ENCODE peak calls at places on chromosomes 12 and 14, in eight cellular contexts. X is A549, N is K562, A is esophagus muscularis mucosa, Y is transverse colon, E is GM12878, L is SK-N-SH, I is sigmoid colon. R is an unnamed sample.
A peak's percentile ranks its signal among the peaks of the same experiment; 100 is the strongest.

GRCh38 chr14:64760916-64761315 is 56.7 kb downstream of the PLEKHG3 start:
- DNase-seq in X (no peak), I (no peak), Y (no peak), E (no peak), L (no peak), N (no peak), A (no peak), R (peak; percentile 44)

GRCh38 chr12:121036810-121037326 is 2.2 kb downstream of the OASL start:
- DNase-seq in Y (no peak), N (no peak), A (no peak), E (no peak), X (no peak), I (no peak), L (no peak), R (no peak)

GRCh38 chr12:94150483-94151225 is 2.3 kb downstream of the PLXNC1 start:
- DNase-seq in L (peak; percentile 46), E (no peak), I (no peak), Y (peak; percentile 43), X (no peak), N (no peak), A (no peak), R (peak; percentile 54)

GRCh38 chr12:21713138-21713537 is 55.5 kb upstream of the LDHB start:
- DNase-seq in E (no peak), X (no peak), N (no peak), I (no peak), A (no peak), Y (no peak), L (no peak), R (no peak)

GRCh38 chr12:15601210-15601800 is 187.9 kb downstream of the EPS8 start:
- DNase-seq in X (peak; percentile 74), A (no peak), L (no peak), Y (no peak), E (no peak), N (no peak), I (no peak), R (no peak)

GRCh38 chr12:67811437-67812361 is 163.2 kb downstream of the DYRK2 start:
- DNase-seq in I (no peak), A (no peak), L (no peak), X (peak; percentile 45), N (no peak), E (no peak), Y (no peak), R (no peak)

GRCh38 chr12:64528616-64529015 is 76.7 kb downstream of the TBK1 start:
- DNase-seq in I (no peak), E (no peak), N (no peak), Y (no peak), X (no peak), L (peak; percentile 22), A (no peak), R (no peak)

GRCh38 chr14:99562848-99563748 is 40.9 kb downstream of the CCDC85C start:
- DNase-seq in X (peak; percentile 86), L (peak; percentile 84), N (peak; percentile 63), E (no peak), Y (peak; percentile 82), A (no peak), I (peak; percentile 96), R (peak; percentile 87)

GRCh38 chr12:48980953-48981756 is 3.0 kb downstream of the WNT1 start:
- DNase-seq in A (no peak), E (no peak), Y (no peak), N (peak; percentile 44), X (peak; percentile 57), L (peak; percentile 80), I (no peak), R (no peak)

GRCh38 chr14:104749958-104750529 is 2.9 kb upstream of the SIVA1 start:
- DNase-seq in Y (no peak), X (no peak), A (no peak), E (no peak), I (no peak), N (no peak), L (no peak), R (no peak)

GRCh38 chr14:39430762-39431415 is 1.3 kb downstream of the FBXO33 start:
- DNase-seq in A (no peak), X (peak; percentile 4), E (no peak), Y (no peak), L (no peak), N (no peak), I (peak; percentile 65), R (no peak)

DNA sequence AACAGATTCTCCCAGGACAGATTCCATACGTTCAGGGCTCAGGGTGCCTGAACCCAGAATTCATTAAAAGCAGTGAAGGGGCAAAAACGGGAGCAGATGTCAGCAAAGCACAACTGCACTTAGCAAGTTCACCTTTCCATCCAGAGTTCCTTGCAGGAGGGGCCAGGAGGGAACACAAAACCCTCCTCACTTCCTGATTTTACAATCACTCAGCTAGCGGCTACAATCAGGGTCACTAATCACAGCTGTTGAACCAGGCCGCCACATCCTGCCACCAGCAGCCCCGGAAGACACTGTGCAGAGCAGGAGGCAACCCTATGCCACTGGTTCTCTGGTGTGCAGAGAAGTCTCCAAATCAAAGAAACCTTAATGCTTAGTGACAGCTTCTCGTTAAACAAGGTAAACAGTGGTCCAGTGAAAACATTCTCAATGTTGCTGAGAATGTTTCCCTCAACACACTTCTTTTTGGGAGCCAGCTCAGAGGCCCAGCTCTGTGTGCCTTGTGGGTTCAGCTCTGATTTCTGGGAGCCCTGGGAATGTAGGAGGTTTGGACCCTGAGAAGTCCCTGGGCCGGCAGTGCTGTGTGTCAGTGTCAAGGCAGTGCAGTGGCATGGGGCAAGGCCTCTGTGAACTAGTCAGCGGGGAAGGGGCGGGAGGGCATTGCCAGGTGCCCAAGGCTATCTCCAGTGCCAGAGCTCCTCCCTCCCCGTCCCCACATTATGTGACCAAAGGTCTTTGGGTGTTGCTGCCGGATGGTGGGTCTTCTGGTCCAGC is 54.5 kb downstream of the VCPKMT start:
- DNase-seq in N (no peak), A (no peak), Y (peak; percentile 79), I (no peak), L (peak; percentile 83), E (peak; percentile 84), X (no peak), R (no peak)
- TF ChIP-seq EP300 in N (peak; percentile 47), A (no peak), Y (no peak), I (no peak), L (peak; percentile 53), E (no peak), X (no peak), R (no peak)

GRCh38 chr12:108457734-108458361 is 57.2 kb upstream of the FICD start:
- DNase-seq in Y (no peak), X (no peak), L (no peak), A (no peak), N (no peak), E (no peak), I (no peak), R (no peak)
- TF ChIP-seq EP300 in Y (no peak), X (no peak), L (no peak), A (no peak), N (no peak), E (no peak), I (no peak), R (no peak)

DNA sequence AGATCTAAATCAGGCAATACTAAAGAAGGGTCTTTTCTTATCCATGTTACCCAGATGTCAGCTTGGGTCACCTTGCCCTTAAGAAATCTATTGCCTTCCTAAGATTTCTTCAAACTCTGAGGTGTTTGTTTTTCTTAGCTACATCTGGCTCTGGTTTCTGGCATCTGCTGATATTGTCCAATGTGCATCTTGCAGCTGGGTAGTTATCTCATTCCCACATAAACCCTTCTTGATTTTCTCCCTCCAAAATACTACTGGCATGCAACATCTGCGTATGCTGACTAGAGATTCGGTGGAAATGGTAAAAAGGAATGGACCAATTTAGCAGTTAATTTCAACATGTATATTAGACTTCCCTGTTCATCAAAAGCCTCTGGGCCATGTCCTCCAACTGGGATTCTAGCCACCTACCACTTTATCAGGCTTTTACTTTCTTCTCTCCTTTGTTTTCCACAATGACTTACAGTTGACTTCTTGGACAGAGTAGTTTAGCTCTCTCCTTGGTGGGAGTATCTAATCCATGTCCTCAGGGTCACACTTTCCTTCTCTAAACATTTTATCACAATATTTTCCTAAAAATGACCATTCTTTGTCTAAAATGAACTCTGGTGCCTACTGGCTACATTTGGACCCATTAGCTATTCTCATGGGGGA is 324.8 kb upstream of the FAR2 start:
- DNase-seq in A (no peak), I (no peak), X (no peak), N (no peak), L (no peak), E (no peak), Y (no peak), R (no peak)
- TF ChIP-seq EP300 in A (no peak), I (no peak), X (no peak), N (no peak), L (no peak), E (no peak), Y (no peak), R (no peak)

GRCh38 chr12:52333321-52333720 is 12.1 kb upstream of the KRT83 start:
- DNase-seq in X (no peak), E (no peak), N (no peak), L (no peak), Y (no peak), I (peak; percentile 25), A (no peak), R (no peak)

GRCh38 chr12:52336641-52337040 is 15.4 kb upstream of the KRT83 start:
- DNase-seq in A (no peak), Y (no peak), X (no peak), E (no peak), L (no peak), N (no peak), I (no peak), R (no peak)

GRCh38 chr12:52337054-52337453 is 15.9 kb upstream of the KRT83 start:
- DNase-seq in L (no peak), A (no peak), N (no peak), I (no peak), Y (no peak), X (no peak), E (no peak), R (no peak)

GRCh38 chr12:52334185-52334584 is 13.0 kb upstream of the KRT83 start:
- DNase-seq in I (no peak), Y (no peak), E (no peak), X (no peak), N (no peak), L (no peak), A (no peak), R (no peak)

DNA sequence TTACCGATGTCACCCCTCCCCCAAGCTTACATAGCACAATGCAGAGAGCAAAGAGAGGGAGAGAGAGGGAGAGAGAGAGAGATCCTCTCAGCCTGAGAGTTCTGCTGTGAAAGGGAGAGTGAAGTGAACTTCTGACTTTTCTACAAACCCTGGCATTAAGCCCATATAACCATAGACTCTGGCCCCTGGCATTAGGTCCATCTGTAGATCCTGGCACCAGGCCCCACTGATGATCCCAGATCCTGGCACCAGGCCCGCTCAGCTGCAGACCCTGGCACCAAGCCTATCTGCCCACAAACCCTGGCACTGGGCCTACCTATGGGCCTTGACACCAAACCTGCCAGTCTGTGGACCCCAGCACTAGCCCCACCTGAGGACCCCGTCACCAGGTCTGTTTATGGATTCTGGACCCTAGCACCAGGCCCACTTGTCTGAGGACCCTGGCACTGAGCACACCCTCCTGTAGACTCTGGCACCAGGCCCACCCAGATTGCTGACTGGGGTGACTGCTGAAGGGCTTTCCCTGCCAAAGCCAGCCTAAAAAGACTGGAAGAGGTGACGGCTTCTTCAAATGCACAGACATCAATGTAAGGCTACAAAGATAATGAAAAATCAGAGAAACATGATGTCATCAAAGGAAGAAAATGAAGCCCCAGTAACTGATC is 14.5 kb upstream of the KRT83 start:
- DNase-seq in N (no peak), A (no peak), X (peak; percentile 50), I (peak; percentile 62), L (peak; percentile 78), Y (peak; percentile 74), E (no peak), R (no peak)
- TF ChIP-seq EP300 in N (no peak), A (no peak), X (peak; percentile 26), I (no peak), L (no peak), Y (no peak), E (no peak), R (no peak)